ENCODE peak calls at places on chromosomes 5 and 9, in four cellular contexts. One of them, this sample, is unnamed.

GRCh38 chr9:35942286-35942685 is 15.7 kb downstream of the OR2S2 start:
- DNase-seq in GM12878: no peak
- DNase-seq in gastrocnemius medialis: no peak
- DNase-seq in A549: no peak
- DNase-seq in this sample: no peak

GRCh38 chr5:122656107-122656506 is 118.8 kb upstream of the SNX2 start:
- DNase-seq in GM12878: no peak
- DNase-seq in gastrocnemius medialis: no peak
- DNase-seq in A549: no peak
- DNase-seq in this sample: no peak

GRCh38 chr5:59799668-59800374 is 93.7 kb downstream of the PDE4D start:
- DNase-seq in GM12878: peak
- DNase-seq in gastrocnemius medialis: no peak
- DNase-seq in A549: peak
- DNase-seq in this sample: no peak

GRCh38 chr9:5140151-5140550 is 45.3 kb downstream of the INSL6 start:
- DNase-seq in GM12878: no peak
- DNase-seq in gastrocnemius medialis: no peak
- DNase-seq in A549: no peak
- DNase-seq in this sample: no peak

GRCh38 chr9:111360881-111361280 is 30.9 kb upstream of the OR2K2 start:
- DNase-seq in GM12878: peak
- DNase-seq in gastrocnemius medialis: no peak
- DNase-seq in A549: no peak
- DNase-seq in this sample: no peak

GRCh38 chr9:105257767-105258166 is 13.3 kb downstream of the SLC44A1 start:
- DNase-seq in GM12878: no peak
- DNase-seq in gastrocnemius medialis: no peak
- DNase-seq in A549: no peak
- DNase-seq in this sample: no peak

GRCh38 chr5:51185985-51186384 is 197.3 kb upstream of the ISL1 start:
- DNase-seq in GM12878: no peak
- DNase-seq in gastrocnemius medialis: no peak
- DNase-seq in A549: no peak
- DNase-seq in this sample: no peak

GRCh38 chr9:114089206-114089840 is 9.8 kb downstream of the KIF12 start:
- DNase-seq in GM12878: no peak
- DNase-seq in gastrocnemius medialis: no peak
- DNase-seq in A549: no peak
- DNase-seq in this sample: no peak

GRCh38 chr9:123761905-123762605 is 167.9 kb downstream of the DENND1A start:
- DNase-seq in GM12878: no peak
- DNase-seq in gastrocnemius medialis: no peak
- DNase-seq in A549: no peak
- DNase-seq in this sample: no peak

GRCh38 chr9:89919171-89919681 is 314.4 kb downstream of the GADD45G start:
- DNase-seq in GM12878: peak
- DNase-seq in gastrocnemius medialis: peak
- DNase-seq in A549: peak
- DNase-seq in this sample: no peak

GRCh38 chr5:80128129-80128528 is 93.0 kb downstream of the THBS4 start:
- DNase-seq in GM12878: no peak
- DNase-seq in gastrocnemius medialis: no peak
- DNase-seq in A549: no peak
- DNase-seq in this sample: no peak

GRCh38 chr9:35652829-35653209 is 2.1 kb upstream of the SIT1 start:
- DNase-seq in GM12878: no peak
- DNase-seq in gastrocnemius medialis: no peak
- DNase-seq in A549: no peak
- DNase-seq in this sample: no peak

GRCh38 chr5:38069360-38069759 is 189.0 kb upstream of the EGFLAM start:
- DNase-seq in GM12878: no peak
- DNase-seq in gastrocnemius medialis: no peak
- DNase-seq in A549: no peak
- DNase-seq in this sample: no peak

GRCh38 chr9:114094971-114095370 is 4.1 kb downstream of the KIF12 start:
- DNase-seq in GM12878: no peak
- DNase-seq in gastrocnemius medialis: no peak
- DNase-seq in A549: no peak
- DNase-seq in this sample: no peak

GRCh38 chr5:15013654-15014463 is 142.3 kb upstream of the ANKH start:
- DNase-seq in GM12878: no peak
- DNase-seq in gastrocnemius medialis: no peak
- DNase-seq in A549: peak
- DNase-seq in this sample: no peak

GRCh38 chr9:35306281-35306680 is 144.5 kb downstream of the UNC13B start:
- DNase-seq in GM12878: no peak
- DNase-seq in gastrocnemius medialis: no peak
- DNase-seq in A549: no peak
- DNase-seq in this sample: no peak

GRCh38 chr9:76542360-76542759 is 83.4 kb downstream of the GCNT1 start:
- DNase-seq in GM12878: no peak
- DNase-seq in gastrocnemius medialis: no peak
- DNase-seq in A549: peak
- DNase-seq in this sample: no peak

GRCh38 chr9:99445920-99446319 is 223.8 kb downstream of the SEC61B start:
- DNase-seq in GM12878: no peak
- DNase-seq in gastrocnemius medialis: no peak
- DNase-seq in A549: no peak
- DNase-seq in this sample: no peak

GRCh38 chr5:73499187-73499586 is 945 bp downstream of the BTF3 start:
- DNase-seq in GM12878: no peak
- DNase-seq in gastrocnemius medialis: no peak
- DNase-seq in A549: no peak
- DNase-seq in this sample: no peak

GRCh38 chr9:125493384-125493783 is 213.6 kb downstream of the MAPKAP1 start:
- DNase-seq in GM12878: no peak
- DNase-seq in gastrocnemius medialis: no peak
- DNase-seq in A549: no peak
- DNase-seq in this sample: no peak

GRCh38 chr5:10633271-10634049 is 69.6 kb downstream of the ANKRD33B start:
- DNase-seq in GM12878: no peak
- DNase-seq in gastrocnemius medialis: no peak
- DNase-seq in A549: no peak
- DNase-seq in this sample: no peak

GRCh38 chr9:8745347-8745746 is 945.8 kb upstream of the DMAC1 start:
- DNase-seq in GM12878: no peak
- DNase-seq in gastrocnemius medialis: no peak
- DNase-seq in A549: no peak
- DNase-seq in this sample: no peak

GRCh38 chr5:42360061-42360460 is 63.2 kb upstream of the GHR start:
- DNase-seq in GM12878: no peak
- DNase-seq in gastrocnemius medialis: no peak
- DNase-seq in A549: no peak
- DNase-seq in this sample: no peak

GRCh38 chr5:160048131-160048530 is 39.2 kb downstream of the TTC1 start:
- DNase-seq in GM12878: no peak
- DNase-seq in gastrocnemius medialis: peak
- DNase-seq in A549: no peak
- DNase-seq in this sample: no peak

GRCh38 chr5:609506-609905 is 2.6 kb upstream of the CEP72 start:
- DNase-seq in GM12878: no peak
- DNase-seq in gastrocnemius medialis: no peak
- DNase-seq in A549: no peak
- DNase-seq in this sample: no peak

GRCh38 chr9:106287108-106287631 is 575.8 kb upstream of the ZNF462 start:
- DNase-seq in GM12878: no peak
- DNase-seq in gastrocnemius medialis: no peak
- DNase-seq in A549: no peak
- DNase-seq in this sample: no peak

GRCh38 chr9:92094655-92095054 is 20.6 kb downstream of the SPTLC1 start:
- DNase-seq in GM12878: no peak
- DNase-seq in gastrocnemius medialis: no peak
- DNase-seq in A549: no peak
- DNase-seq in this sample: no peak

GRCh38 chr5:36692791-36693763 is 86.7 kb downstream of the SLC1A3 start:
- DNase-seq in GM12878: no peak
- DNase-seq in gastrocnemius medialis: peak
- DNase-seq in A549: peak
- DNase-seq in this sample: no peak

GRCh38 chr5:58149750-58150149 is 310.1 kb downstream of the PLK2 start:
- DNase-seq in GM12878: no peak
- DNase-seq in gastrocnemius medialis: no peak
- DNase-seq in A549: no peak
- DNase-seq in this sample: no peak

DNA sequence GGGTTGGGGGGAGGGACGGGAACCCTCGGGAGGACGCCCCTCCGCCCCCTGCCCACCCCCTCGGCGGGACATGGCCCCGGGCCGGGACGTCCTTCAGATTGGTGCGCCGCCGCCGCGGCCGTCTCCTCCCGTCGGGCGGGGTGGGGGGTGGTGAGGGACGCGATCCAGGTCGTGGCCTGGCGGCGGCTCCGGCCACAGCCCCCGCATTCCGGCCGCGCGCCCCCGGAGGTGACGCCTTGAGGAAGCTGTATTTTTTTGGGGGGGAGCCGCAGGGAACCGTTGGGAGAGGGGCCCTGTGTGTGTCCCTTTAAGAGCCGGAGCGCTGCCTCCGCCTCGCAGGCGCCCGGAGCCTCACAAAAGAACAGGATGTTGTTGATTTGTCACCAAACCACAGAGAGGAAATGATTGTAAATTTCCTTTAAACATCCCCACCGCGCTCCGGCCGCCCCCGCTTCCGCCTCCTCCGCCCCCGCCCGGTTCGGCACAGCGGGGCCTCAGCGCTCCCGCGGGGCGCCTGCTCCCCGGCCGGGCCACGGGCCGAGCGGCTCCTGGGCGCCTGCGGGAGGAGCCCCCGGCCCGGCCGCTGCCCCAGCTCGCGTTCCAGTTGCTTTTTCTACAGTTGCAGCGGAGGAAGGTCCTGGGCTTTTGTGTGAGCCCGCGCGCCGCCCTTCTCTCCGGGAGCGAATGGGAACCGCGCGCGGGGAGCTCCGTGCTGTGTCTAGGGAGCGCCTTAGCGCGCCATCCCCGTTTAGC is 32.1 kb upstream of the SPRY4 start:
- DNase-seq in GM12878: peak
- DNase-seq in gastrocnemius medialis: peak
- DNase-seq in A549: peak
- DNase-seq in this sample: peak
- TF ChIP-seq POLR2A in GM12878: peak
- TF ChIP-seq POLR2A in gastrocnemius medialis: peak
- TF ChIP-seq POLR2A in A549: peak
- TF ChIP-seq POLR2A in this sample: peak

DNA sequence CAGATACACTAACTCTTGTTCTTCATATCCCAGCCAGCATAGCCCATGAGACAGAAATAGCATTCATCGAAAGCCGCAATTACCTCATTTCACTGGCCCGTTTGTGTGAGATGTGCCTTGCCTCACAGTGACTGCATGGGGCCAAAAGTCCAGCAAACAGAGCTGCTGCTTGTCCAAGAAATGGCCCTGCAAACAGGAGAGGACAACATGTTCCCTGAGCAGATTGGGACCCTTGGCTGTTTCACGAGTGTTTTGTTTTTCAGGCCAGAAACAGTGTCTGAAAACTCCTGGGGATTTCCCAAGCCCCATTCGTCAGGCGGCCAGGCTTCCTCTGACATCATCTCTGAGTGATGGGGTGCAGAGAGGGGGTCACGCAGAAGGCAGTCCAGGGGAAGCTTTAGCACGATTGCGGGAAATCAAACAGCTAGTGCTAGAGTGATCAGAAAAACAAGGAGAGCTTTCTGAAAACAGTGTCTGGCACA is 503.6 kb upstream of the PAPPA start:
- DNase-seq in GM12878: no peak
- DNase-seq in gastrocnemius medialis: peak
- DNase-seq in A549: no peak
- DNase-seq in this sample: no peak
- TF ChIP-seq POLR2A in GM12878: no peak
- TF ChIP-seq POLR2A in gastrocnemius medialis: no peak
- TF ChIP-seq POLR2A in A549: no peak
- TF ChIP-seq POLR2A in this sample: no peak

DNA sequence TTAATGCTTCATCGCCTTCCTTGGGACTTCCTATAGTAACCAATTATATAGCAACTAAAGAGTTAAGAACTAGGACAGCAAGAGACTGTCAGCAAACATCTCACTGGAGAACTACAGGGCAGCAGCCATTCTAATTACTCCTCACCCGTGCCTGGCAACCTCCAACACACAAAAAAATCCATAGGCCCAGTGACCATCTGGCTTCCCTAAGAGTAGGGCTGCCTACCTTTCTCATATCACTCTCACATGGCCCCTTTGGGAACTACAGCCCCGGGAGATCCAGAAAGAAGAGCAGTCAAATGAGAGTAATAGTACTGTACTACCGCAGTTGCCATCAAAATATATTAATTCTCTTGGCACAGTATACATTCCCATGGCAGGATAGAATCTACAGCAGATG is 5.7 kb downstream of the DCAF10 start:
- DNase-seq in GM12878: no peak
- DNase-seq in gastrocnemius medialis: no peak
- DNase-seq in A549: no peak
- DNase-seq in this sample: no peak
- TF ChIP-seq POLR2A in GM12878: no peak
- TF ChIP-seq POLR2A in gastrocnemius medialis: no peak
- TF ChIP-seq POLR2A in A549: no peak
- TF ChIP-seq POLR2A in this sample: no peak

GRCh38 chr5:78295035-78295961 is 800 bp upstream of the AP3B1 start:
- DNase-seq in GM12878: no peak
- DNase-seq in gastrocnemius medialis: no peak
- DNase-seq in A549: peak
- DNase-seq in this sample: peak
- TF ChIP-seq POLR2A in GM12878: no peak
- TF ChIP-seq POLR2A in gastrocnemius medialis: no peak
- TF ChIP-seq POLR2A in A549: no peak
- TF ChIP-seq POLR2A in this sample: no peak

DNA sequence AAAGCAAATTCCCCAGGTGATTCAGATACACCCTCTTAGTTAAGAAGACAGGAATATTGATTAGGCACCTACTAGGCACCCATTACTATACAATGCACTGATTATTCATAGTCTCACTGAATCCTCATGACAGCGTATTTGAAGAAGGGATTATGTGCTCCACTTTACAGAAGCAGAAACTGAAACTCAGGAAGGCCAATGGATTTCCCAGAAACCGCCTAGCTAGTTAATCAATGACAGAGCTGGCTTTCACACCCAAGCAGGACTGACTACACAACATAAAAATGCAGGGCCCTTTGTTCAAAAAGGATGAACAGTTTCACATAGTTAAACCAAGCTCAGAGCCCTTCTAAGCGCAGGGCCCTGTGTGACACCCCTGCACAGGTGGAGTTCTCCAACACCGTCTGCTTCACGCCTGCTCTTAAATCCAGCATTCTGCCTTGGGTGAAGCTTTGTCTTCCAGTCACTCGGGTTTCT is 117.3 kb downstream of the TTLL11 start:
- DNase-seq in GM12878: no peak
- DNase-seq in gastrocnemius medialis: no peak
- DNase-seq in A549: peak
- DNase-seq in this sample: no peak
- TF ChIP-seq POLR2A in GM12878: no peak
- TF ChIP-seq POLR2A in gastrocnemius medialis: no peak
- TF ChIP-seq POLR2A in A549: no peak
- TF ChIP-seq POLR2A in this sample: no peak